ENCODE peak calls at places on chromosomes 1 and 21, in seven cellular contexts. R is H9, U is trophoblast cell, A is mesendoderm, Q is neuronal stem cell, X is IMR-90, E is mesenchymal stem cell. J is an unnamed sample.

GRCh38 chr1:202107801-202108731 is 14.7 kb upstream of the GPR37L1 start:
- DNase-seq in R (no peak), U (no peak), A (peak), Q (no peak), X (no peak), E (no peak), J (no peak)

GRCh38 chr1:204296431-204296988 is 63.2 kb downstream of the PLEKHA6 start:
- DNase-seq in R (no peak), U (no peak), A (no peak), Q (no peak), X (peak), E (peak), J (no peak)

GRCh38 chr1:164983023-164983650 is 373.4 kb downstream of the LMX1A start:
- DNase-seq in R (peak), U (no peak), A (peak), Q (no peak), X (no peak), E (no peak), J (no peak)

GRCh38 chr1:19429611-19430010 is 55.7 kb downstream of the CAPZB start:
- DNase-seq in R (no peak), U (no peak), A (no peak), Q (peak), X (no peak), E (peak), J (no peak)

GRCh38 chr1:184685116-184685515 is 69.5 kb downstream of the EDEM3 start:
- DNase-seq in R (no peak), U (no peak), A (no peak), Q (no peak), X (no peak), E (no peak), J (no peak)

GRCh38 chr1:92926873-92927272 is 34.4 kb downstream of the DIPK1A start:
- DNase-seq in R (no peak), U (no peak), A (no peak), Q (no peak), X (no peak), E (no peak), J (no peak)

GRCh38 chr1:217734973-217735372 is 103.8 kb downstream of the SPATA17 start:
- DNase-seq in R (no peak), U (no peak), A (no peak), Q (no peak), X (no peak), E (no peak), J (no peak)

GRCh38 chr1:186112280-186112679 is 262.8 kb downstream of the TPR start:
- DNase-seq in R (no peak), U (no peak), A (peak), Q (no peak), X (no peak), E (no peak), J (no peak)

GRCh38 chr1:73463848-73464247 is 734.1 kb downstream of the LRRIQ3 start:
- DNase-seq in R (no peak), U (no peak), A (peak), Q (no peak), X (no peak), E (no peak), J (no peak)

GRCh38 chr1:207923561-207923960 is 12.6 kb upstream of the CD34 start:
- DNase-seq in R (no peak), U (no peak), A (peak), Q (no peak), X (no peak), E (no peak), J (no peak)

GRCh38 chr1:202967684-202968281 is 726 bp upstream of the CYB5R1 start:
- DNase-seq in R (no peak), U (no peak), A (peak), Q (no peak), X (no peak), E (no peak), J (no peak)

GRCh38 chr1:19809044-19809750 is 5.9 kb downstream of the RNF186 start:
- DNase-seq in R (no peak), U (no peak), A (no peak), Q (no peak), X (no peak), E (no peak), J (no peak)

GRCh38 chr1:28775121-28775942 is 36.6 kb upstream of the OPRD1 start:
- DNase-seq in R (peak), U (peak), A (peak), Q (no peak), X (peak), E (no peak), J (no peak)

GRCh38 chr1:62361426-62361825 is 42.2 kb upstream of the KANK4 start:
- DNase-seq in R (no peak), U (no peak), A (no peak), Q (no peak), X (no peak), E (no peak), J (no peak)

GRCh38 chr1:174258148-174258550 is 98.8 kb downstream of the RABGAP1L start:
- DNase-seq in R (peak), U (peak), A (peak), Q (peak), X (peak), E (peak), J (no peak)

GRCh38 chr1:171727778-171728177 is 14.1 kb downstream of the VAMP4 start:
- DNase-seq in R (no peak), U (no peak), A (no peak), Q (no peak), X (no peak), E (no peak), J (no peak)

GRCh38 chr1:205670143-205670431 is 10.2 kb downstream of the SLC45A3 start:
- DNase-seq in R (no peak), U (no peak), A (no peak), Q (no peak), X (no peak), E (no peak), J (no peak)

GRCh38 chr1:47444578-47445465 is 7.0 kb downstream of the FOXD2 start:
- DNase-seq in R (peak), U (peak), A (peak), Q (no peak), X (peak), E (peak), J (no peak)

GRCh38 chr1:9202240-9202870 is 32.2 kb upstream of the H6PD start:
- DNase-seq in R (no peak), U (no peak), A (no peak), Q (no peak), X (no peak), E (no peak), J (no peak)

GRCh38 chr21:46153259-46154154 is 1.9 kb downstream of the FTCD start:
- DNase-seq in R (peak), U (no peak), A (peak), Q (peak), X (no peak), E (peak), J (peak)

GRCh38 chr1:67193700-67194099 is 27.4 kb downstream of the IL23R start:
- DNase-seq in R (no peak), U (no peak), A (no peak), Q (no peak), X (no peak), E (no peak), J (no peak)

GRCh38 chr1:68204965-68205630 is 27.2 kb downstream of the WLS start:
- DNase-seq in R (no peak), U (no peak), A (no peak), Q (no peak), X (no peak), E (no peak), J (no peak)

GRCh38 chr1:7290971-7291970 is 479.8 kb upstream of the VAMP3 start:
- DNase-seq in R (no peak), U (no peak), A (no peak), Q (no peak), X (peak), E (peak), J (peak)

GRCh38 chr1:246564839-246565750 is 966 bp downstream of the TFB2M start:
- DNase-seq in R (no peak), U (peak), A (no peak), Q (no peak), X (no peak), E (peak), J (no peak)

GRCh38 chr1:14593279-14593678 is 5.2 kb upstream of the KAZN start:
- DNase-seq in R (no peak), U (no peak), A (peak), Q (no peak), X (no peak), E (no peak), J (no peak)

GRCh38 chr1:114833421-114833820 is 21.2 kb upstream of the SYCP1 start:
- DNase-seq in R (no peak), U (no peak), A (no peak), Q (no peak), X (peak), E (no peak), J (no peak)

GRCh38 chr1:56898888-56899287 is 44.3 kb downstream of the C8A start:
- DNase-seq in R (no peak), U (no peak), A (no peak), Q (no peak), X (no peak), E (no peak), J (no peak)

GRCh38 chr21:44848821-44849521 is 24.5 kb downstream of the PTTG1IP start:
- DNase-seq in R (no peak), U (no peak), A (no peak), Q (no peak), X (no peak), E (no peak), J (no peak)

GRCh38 chr1:225752245-225752644 is 25.4 kb upstream of the SRP9 start:
- DNase-seq in R (no peak), U (no peak), A (no peak), Q (no peak), X (no peak), E (no peak), J (no peak)

GRCh38 chr1:155978325-155978972 is at the start of gene ARHGEF2:
- DNase-seq in R (peak), U (peak), A (peak), Q (peak), X (peak), E (peak), J (peak)

GRCh38 chr1:166117776-166118175 is 49.0 kb downstream of the FAM78B start:
- DNase-seq in R (no peak), U (no peak), A (no peak), Q (no peak), X (no peak), E (no peak), J (no peak)

GRCh38 chr1:157360021-157360390 is 192.3 kb downstream of the FCRL5 start:
- DNase-seq in R (no peak), U (no peak), A (no peak), Q (no peak), X (no peak), E (no peak), J (no peak)

GRCh38 chr1:240672132-240672811 is 60.3 kb upstream of the GREM2 start:
- DNase-seq in R (no peak), U (no peak), A (no peak), Q (no peak), X (peak), E (peak), J (no peak)

GRCh38 chr1:197690074-197690473 is 85.2 kb downstream of the DENND1B start:
- DNase-seq in R (no peak), U (peak), A (no peak), Q (no peak), X (no peak), E (no peak), J (no peak)

GRCh38 chr1:17158961-17159360 is 39.7 kb upstream of the PADI2 start:
- DNase-seq in R (no peak), U (no peak), A (no peak), Q (no peak), X (no peak), E (no peak), J (no peak)

GRCh38 chr1:3653286-3653618 is 936 bp downstream of the TP73 start:
- DNase-seq in R (no peak), U (no peak), A (no peak), Q (no peak), X (no peak), E (no peak), J (no peak)

GRCh38 chr1:236451796-236452373 is 57.8 kb downstream of the EDARADD start:
- DNase-seq in R (peak), U (peak), A (peak), Q (no peak), X (no peak), E (no peak), J (peak)

GRCh38 chr1:51924455-51924854 is 45.9 kb upstream of the NRDC start:
- DNase-seq in R (no peak), U (no peak), A (peak), Q (no peak), X (peak), E (peak), J (no peak)

DNA sequence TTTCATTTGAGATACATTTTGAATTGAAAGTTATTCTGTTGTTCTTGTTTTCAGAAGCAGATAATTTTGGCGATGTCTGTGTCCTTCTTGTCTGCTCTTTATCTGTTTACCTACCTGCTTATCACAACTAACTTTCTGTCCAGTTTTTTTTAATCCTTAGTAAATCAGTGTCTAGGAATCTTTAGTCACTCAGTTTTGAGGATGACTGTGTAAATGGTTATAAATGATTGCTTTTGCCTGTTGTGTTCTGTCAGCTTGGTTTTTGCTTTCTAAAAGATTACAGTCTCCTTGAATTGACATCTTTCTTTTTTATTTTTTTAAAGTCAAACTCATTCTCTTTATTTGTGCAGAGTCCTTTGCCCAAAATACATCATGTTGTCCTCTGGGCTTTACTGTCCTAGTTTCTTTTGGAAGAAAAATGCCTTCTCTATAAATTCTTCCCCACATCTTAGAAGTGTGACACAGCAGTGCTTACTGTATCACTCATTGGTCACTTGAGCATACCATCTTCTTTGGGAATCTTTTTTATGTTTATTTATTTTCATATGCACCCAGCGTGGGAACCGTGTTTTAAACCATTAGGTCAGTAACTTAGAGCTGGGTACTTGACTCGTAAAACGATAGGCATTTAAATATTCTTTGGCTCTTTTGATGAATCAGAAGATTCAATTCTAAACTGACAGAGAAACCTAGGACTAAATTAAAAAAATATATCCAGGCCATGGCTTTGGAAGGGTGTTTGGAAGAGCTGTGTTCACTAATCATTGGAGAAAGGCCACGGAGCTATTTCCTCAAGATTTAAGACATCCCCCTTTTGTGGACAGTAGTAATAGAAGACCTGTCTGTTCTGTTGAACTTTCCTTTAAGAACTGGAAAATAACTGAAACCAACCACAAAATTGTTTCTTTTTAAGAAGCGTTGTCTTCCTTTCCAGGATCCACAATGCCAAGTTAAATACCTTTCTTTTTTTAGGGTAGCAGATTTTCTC is 20.9 kb downstream of the LAMC1 start:
- DNase-seq in R (no peak), U (no peak), A (no peak), Q (no peak), X (peak), E (peak), J (no peak)
- H4K8ac ChIP-seq in R (no peak), U (no peak), A (no peak), Q (no peak), X (no peak), E (no peak), J (no peak)

GRCh38 chr1:85142753-85143152 is 58.1 kb downstream of the SYDE2 start:
- DNase-seq in R (no peak), U (no peak), A (no peak), Q (no peak), X (no peak), E (no peak), J (no peak)
- H4K8ac ChIP-seq in R (no peak), U (no peak), A (no peak), Q (no peak), X (no peak), E (no peak), J (no peak)

GRCh38 chr1:101112051-101112770 is 86.6 kb upstream of the DPH5 start:
- DNase-seq in R (no peak), U (no peak), A (no peak), Q (no peak), X (no peak), E (no peak), J (no peak)
- H4K8ac ChIP-seq in R (no peak), U (no peak), A (no peak), Q (no peak), X (no peak), E (no peak), J (no peak)

DNA sequence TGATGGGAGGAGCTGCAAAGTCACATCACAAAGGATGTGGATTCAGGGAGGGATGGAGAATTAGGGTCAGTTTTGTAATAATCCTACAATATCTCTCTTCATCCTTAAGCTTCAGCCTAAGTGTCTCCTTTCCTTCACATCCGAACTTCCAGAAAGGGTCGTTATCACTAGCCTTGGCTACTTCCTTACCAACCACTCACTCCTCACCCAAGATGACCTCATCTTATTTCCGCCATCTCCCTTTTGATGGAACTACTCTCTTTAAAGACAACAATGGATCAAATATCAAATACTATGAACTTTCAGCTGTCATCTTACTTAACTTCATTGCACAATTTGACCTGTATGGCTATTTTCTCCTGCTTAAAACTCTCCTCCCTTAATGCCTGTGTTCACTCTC is 69.6 kb upstream of the BARHL2 start:
- DNase-seq in R (no peak), U (no peak), A (no peak), Q (no peak), X (no peak), E (no peak), J (no peak)
- H4K8ac ChIP-seq in R (no peak), U (no peak), A (no peak), Q (no peak), X (no peak), E (no peak), J (no peak)

DNA sequence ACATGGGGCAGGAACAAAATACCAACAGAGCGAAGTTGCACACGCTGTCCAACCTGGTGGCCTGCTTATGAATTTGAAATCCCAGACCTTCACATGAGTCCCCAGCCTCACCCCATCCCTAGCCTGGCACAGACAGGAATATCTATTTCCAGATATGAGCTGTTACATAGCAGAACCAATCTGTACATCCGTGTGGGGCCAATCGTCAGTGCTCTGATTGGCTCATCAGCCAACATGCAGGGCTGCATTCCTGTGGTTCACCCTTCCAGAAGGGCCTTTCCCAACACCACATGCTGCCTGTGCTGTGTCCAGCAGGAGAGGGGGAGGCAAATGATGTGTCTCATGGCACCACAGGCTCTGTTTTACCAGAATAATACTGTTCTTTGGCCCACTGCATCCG is 31.3 kb downstream of the CCN1 start:
- DNase-seq in R (no peak), U (peak), A (peak), Q (no peak), X (peak), E (peak), J (no peak)
- H4K8ac ChIP-seq in R (no peak), U (no peak), A (no peak), Q (no peak), X (peak), E (no peak), J (no peak)

DNA sequence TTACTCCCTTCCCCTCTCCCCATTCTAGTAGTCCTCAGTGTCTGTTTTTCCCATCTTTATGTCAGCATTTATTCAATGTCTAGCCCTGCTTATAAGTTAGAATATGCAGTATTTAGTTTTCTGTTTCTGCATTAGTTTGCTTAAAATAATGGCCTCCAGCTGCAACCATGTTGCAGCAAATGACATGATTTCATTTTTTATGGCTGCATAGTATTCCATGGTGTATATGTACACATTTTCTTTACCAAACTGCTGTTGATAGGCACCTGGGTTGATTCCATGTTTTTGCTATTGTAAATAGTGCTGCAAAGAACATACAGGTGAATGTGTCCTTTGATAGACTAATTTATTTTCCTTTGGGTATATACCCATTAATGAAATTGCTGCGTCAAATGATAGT is 267.7 kb downstream of the SRGAP2C start:
- DNase-seq in R (no peak), U (no peak), A (no peak), Q (no peak), X (no peak), E (no peak), J (no peak)
- H4K8ac ChIP-seq in R (no peak), U (no peak), A (no peak), Q (no peak), X (no peak), E (no peak), J (no peak)

GRCh38 chr21:33368124-33368523 is 35.1 kb upstream of the IFNGR2 start:
- DNase-seq in R (no peak), U (no peak), A (no peak), Q (no peak), X (no peak), E (no peak), J (no peak)
- H4K8ac ChIP-seq in R (no peak), U (no peak), A (no peak), Q (no peak), X (no peak), E (no peak), J (no peak)

GRCh38 chr21:34797926-34798595 is 129.3 kb downstream of the CLIC6 start:
- DNase-seq in R (no peak), U (no peak), A (no peak), Q (no peak), X (no peak), E (peak), J (no peak)

GRCh38 chr21:34799092-34799491 is 130.3 kb downstream of the CLIC6 start:
- DNase-seq in R (no peak), U (no peak), A (no peak), Q (no peak), X (no peak), E (no peak), J (no peak)

GRCh38 chr21:34801519-34802132 is 132.8 kb downstream of the CLIC6 start:
- DNase-seq in R (peak), U (peak), A (peak), Q (no peak), X (no peak), E (no peak), J (peak)

GRCh38 chr21:34802180-34802899 is 133.5 kb downstream of the CLIC6 start:
- DNase-seq in R (no peak), U (peak), A (no peak), Q (no peak), X (no peak), E (no peak), J (no peak)

GRCh38 chr21:34800797-34801518 is 132.2 kb downstream of the CLIC6 start:
- DNase-seq in R (no peak), U (peak), A (peak), Q (no peak), X (peak), E (no peak), J (no peak)
- H4K8ac ChIP-seq in R (no peak), U (no peak), A (no peak), Q (no peak), X (no peak), E (no peak), J (no peak)

J was measured in H1.